ENCODE peak calls at places on chromosomes 3 and 15, in nine cellular contexts. One of them, this sample, is unnamed.

GRCh38 chr3:48565591-48566400 is 2.2 kb upstream of the UCN2 start:
- DNase-seq in dermis blood vessel endothelial cell: peak
- DNase-seq in heart left ventricle: no peak
- DNase-seq in LoVo: peak
- DNase-seq in activated CD4-positive, alpha-beta T cell treated with anti-CD3 and anti-CD28 coated beads, Interleukin-2, amount 50 U/mL, for 24 hours: no peak
- DNase-seq in EL: peak
- DNase-seq in CD8-positive, alpha-beta memory T cell: no peak
- DNase-seq in kidney tubule cell: peak
- DNase-seq in A549: peak
- DNase-seq in this sample: no peak

GRCh38 chr15:80042568-80042967 is 16.9 kb upstream of the ZFAND6 start:
- DNase-seq in A549: no peak
- DNase-seq in EL: no peak
- DNase-seq in kidney tubule cell: no peak
- DNase-seq in CD8-positive, alpha-beta memory T cell: no peak
- DNase-seq in activated CD4-positive, alpha-beta T cell treated with anti-CD3 and anti-CD28 coated beads, Interleukin-2, amount 50 U/mL, for 24 hours: no peak
- DNase-seq in LoVo: no peak
- DNase-seq in heart left ventricle: no peak
- DNase-seq in dermis blood vessel endothelial cell: no peak
- DNase-seq in this sample: no peak

GRCh38 chr3:100254168-100254777 is 6.5 kb upstream of the TBC1D23 start:
- DNase-seq in dermis blood vessel endothelial cell: peak
- DNase-seq in A549: peak
- DNase-seq in LoVo: peak
- DNase-seq in CD8-positive, alpha-beta memory T cell: no peak
- DNase-seq in kidney tubule cell: peak
- DNase-seq in EL: peak
- DNase-seq in activated CD4-positive, alpha-beta T cell treated with anti-CD3 and anti-CD28 coated beads, Interleukin-2, amount 50 U/mL, for 24 hours: no peak
- DNase-seq in heart left ventricle: no peak
- DNase-seq in this sample: peak

GRCh38 chr3:159669753-159670152 is 318.9 kb upstream of the IL12A start:
- DNase-seq in heart left ventricle: no peak
- DNase-seq in activated CD4-positive, alpha-beta T cell treated with anti-CD3 and anti-CD28 coated beads, Interleukin-2, amount 50 U/mL, for 24 hours: no peak
- DNase-seq in CD8-positive, alpha-beta memory T cell: no peak
- DNase-seq in dermis blood vessel endothelial cell: no peak
- DNase-seq in kidney tubule cell: peak
- DNase-seq in EL: no peak
- DNase-seq in A549: peak
- DNase-seq in LoVo: no peak
- DNase-seq in this sample: no peak

GRCh38 chr3:143217283-143217682 is 97.7 kb downstream of the CHST2 start:
- DNase-seq in heart left ventricle: no peak
- DNase-seq in A549: no peak
- DNase-seq in LoVo: no peak
- DNase-seq in kidney tubule cell: no peak
- DNase-seq in dermis blood vessel endothelial cell: no peak
- DNase-seq in EL: no peak
- DNase-seq in activated CD4-positive, alpha-beta T cell treated with anti-CD3 and anti-CD28 coated beads, Interleukin-2, amount 50 U/mL, for 24 hours: no peak
- DNase-seq in CD8-positive, alpha-beta memory T cell: no peak
- DNase-seq in this sample: no peak

GRCh38 chr15:69807752-69808151 is 290.0 kb downstream of the TLE3 start:
- DNase-seq in EL: peak
- DNase-seq in LoVo: peak
- DNase-seq in dermis blood vessel endothelial cell: no peak
- DNase-seq in activated CD4-positive, alpha-beta T cell treated with anti-CD3 and anti-CD28 coated beads, Interleukin-2, amount 50 U/mL, for 24 hours: no peak
- DNase-seq in CD8-positive, alpha-beta memory T cell: no peak
- DNase-seq in heart left ventricle: no peak
- DNase-seq in A549: peak
- DNase-seq in kidney tubule cell: peak
- DNase-seq in this sample: no peak

GRCh38 chr3:150299221-150299620 is 108.9 kb upstream of the TSC22D2 start:
- DNase-seq in EL: peak
- DNase-seq in LoVo: no peak
- DNase-seq in dermis blood vessel endothelial cell: no peak
- DNase-seq in kidney tubule cell: no peak
- DNase-seq in CD8-positive, alpha-beta memory T cell: no peak
- DNase-seq in A549: no peak
- DNase-seq in heart left ventricle: no peak
- DNase-seq in activated CD4-positive, alpha-beta T cell treated with anti-CD3 and anti-CD28 coated beads, Interleukin-2, amount 50 U/mL, for 24 hours: no peak
- DNase-seq in this sample: no peak

GRCh38 chr3:45644467-45645201 is 44.6 kb upstream of the SACM1L start:
- DNase-seq in CD8-positive, alpha-beta memory T cell: no peak
- DNase-seq in dermis blood vessel endothelial cell: peak
- DNase-seq in A549: peak
- DNase-seq in activated CD4-positive, alpha-beta T cell treated with anti-CD3 and anti-CD28 coated beads, Interleukin-2, amount 50 U/mL, for 24 hours: no peak
- DNase-seq in kidney tubule cell: peak
- DNase-seq in LoVo: no peak
- DNase-seq in EL: peak
- DNase-seq in heart left ventricle: no peak
- DNase-seq in this sample: no peak

GRCh38 chr15:29672446-29672845 is 149.8 kb downstream of the TJP1 start:
- DNase-seq in kidney tubule cell: no peak
- DNase-seq in A549: no peak
- DNase-seq in activated CD4-positive, alpha-beta T cell treated with anti-CD3 and anti-CD28 coated beads, Interleukin-2, amount 50 U/mL, for 24 hours: no peak
- DNase-seq in LoVo: no peak
- DNase-seq in CD8-positive, alpha-beta memory T cell: no peak
- DNase-seq in EL: no peak
- DNase-seq in dermis blood vessel endothelial cell: no peak
- DNase-seq in heart left ventricle: no peak
- DNase-seq in this sample: no peak

GRCh38 chr3:153980252-153980590 is 141.0 kb upstream of the ARHGEF26 start:
- DNase-seq in LoVo: peak
- DNase-seq in CD8-positive, alpha-beta memory T cell: no peak
- DNase-seq in dermis blood vessel endothelial cell: no peak
- DNase-seq in A549: peak
- DNase-seq in activated CD4-positive, alpha-beta T cell treated with anti-CD3 and anti-CD28 coated beads, Interleukin-2, amount 50 U/mL, for 24 hours: no peak
- DNase-seq in kidney tubule cell: peak
- DNase-seq in heart left ventricle: no peak
- DNase-seq in EL: no peak
- DNase-seq in this sample: no peak

GRCh38 chr15:90126457-90127435 is 24.5 kb upstream of the IDH2 start:
- DNase-seq in EL: peak
- DNase-seq in heart left ventricle: peak
- DNase-seq in CD8-positive, alpha-beta memory T cell: no peak
- DNase-seq in kidney tubule cell: peak
- DNase-seq in A549: peak
- DNase-seq in activated CD4-positive, alpha-beta T cell treated with anti-CD3 and anti-CD28 coated beads, Interleukin-2, amount 50 U/mL, for 24 hours: no peak
- DNase-seq in LoVo: no peak
- DNase-seq in dermis blood vessel endothelial cell: no peak
- DNase-seq in this sample: no peak

GRCh38 chr15:42796955-42797779 is 60.2 kb upstream of the CDAN1 start:
- DNase-seq in activated CD4-positive, alpha-beta T cell treated with anti-CD3 and anti-CD28 coated beads, Interleukin-2, amount 50 U/mL, for 24 hours: no peak
- DNase-seq in LoVo: no peak
- DNase-seq in heart left ventricle: no peak
- DNase-seq in dermis blood vessel endothelial cell: peak
- DNase-seq in EL: peak
- DNase-seq in CD8-positive, alpha-beta memory T cell: no peak
- DNase-seq in kidney tubule cell: no peak
- DNase-seq in A549: no peak
- DNase-seq in this sample: no peak

GRCh38 chr3:155079795-155080546 is at the start of gene MME:
- DNase-seq in A549: no peak
- DNase-seq in EL: peak
- DNase-seq in heart left ventricle: peak
- DNase-seq in CD8-positive, alpha-beta memory T cell: no peak
- DNase-seq in kidney tubule cell: peak
- DNase-seq in dermis blood vessel endothelial cell: peak
- DNase-seq in LoVo: no peak
- DNase-seq in activated CD4-positive, alpha-beta T cell treated with anti-CD3 and anti-CD28 coated beads, Interleukin-2, amount 50 U/mL, for 24 hours: no peak
- DNase-seq in this sample: no peak

GRCh38 chr3:143002083-143002712 is 828 bp downstream of the U2SURP start:
- DNase-seq in dermis blood vessel endothelial cell: peak
- DNase-seq in heart left ventricle: no peak
- DNase-seq in kidney tubule cell: peak
- DNase-seq in activated CD4-positive, alpha-beta T cell treated with anti-CD3 and anti-CD28 coated beads, Interleukin-2, amount 50 U/mL, for 24 hours: no peak
- DNase-seq in A549: peak
- DNase-seq in CD8-positive, alpha-beta memory T cell: no peak
- DNase-seq in EL: peak
- DNase-seq in LoVo: peak
- DNase-seq in this sample: peak

GRCh38 chr15:43187544-43188155 is 2.4 kb downstream of the CCNDBP1 start:
- DNase-seq in CD8-positive, alpha-beta memory T cell: no peak
- DNase-seq in activated CD4-positive, alpha-beta T cell treated with anti-CD3 and anti-CD28 coated beads, Interleukin-2, amount 50 U/mL, for 24 hours: no peak
- DNase-seq in LoVo: peak
- DNase-seq in heart left ventricle: no peak
- DNase-seq in EL: peak
- DNase-seq in dermis blood vessel endothelial cell: peak
- DNase-seq in kidney tubule cell: peak
- DNase-seq in A549: peak
- DNase-seq in this sample: no peak

GRCh38 chr15:101258238-101259144 is 6.6 kb upstream of the CHSY1 start:
- DNase-seq in EL: peak
- DNase-seq in CD8-positive, alpha-beta memory T cell: peak
- DNase-seq in heart left ventricle: no peak
- DNase-seq in LoVo: peak
- DNase-seq in activated CD4-positive, alpha-beta T cell treated with anti-CD3 and anti-CD28 coated beads, Interleukin-2, amount 50 U/mL, for 24 hours: no peak
- DNase-seq in dermis blood vessel endothelial cell: peak
- DNase-seq in A549: peak
- DNase-seq in kidney tubule cell: peak
- DNase-seq in this sample: peak

GRCh38 chr3:161069441-161070251 is 35.5 kb downstream of the B3GALNT1 start:
- DNase-seq in EL: peak
- DNase-seq in CD8-positive, alpha-beta memory T cell: no peak
- DNase-seq in A549: peak
- DNase-seq in activated CD4-positive, alpha-beta T cell treated with anti-CD3 and anti-CD28 coated beads, Interleukin-2, amount 50 U/mL, for 24 hours: no peak
- DNase-seq in heart left ventricle: no peak
- DNase-seq in kidney tubule cell: peak
- DNase-seq in dermis blood vessel endothelial cell: peak
- DNase-seq in LoVo: no peak
- DNase-seq in this sample: no peak

GRCh38 chr3:148943531-148944200 is 47.7 kb upstream of the GYG1 start:
- DNase-seq in EL: peak
- DNase-seq in activated CD4-positive, alpha-beta T cell treated with anti-CD3 and anti-CD28 coated beads, Interleukin-2, amount 50 U/mL, for 24 hours: no peak
- DNase-seq in kidney tubule cell: peak
- DNase-seq in A549: peak
- DNase-seq in dermis blood vessel endothelial cell: peak
- DNase-seq in LoVo: peak
- DNase-seq in heart left ventricle: no peak
- DNase-seq in CD8-positive, alpha-beta memory T cell: no peak
- DNase-seq in this sample: peak

GRCh38 chr15:74173545-74174215 is at the start of gene ISLR:
- DNase-seq in kidney tubule cell: no peak
- DNase-seq in A549: no peak
- DNase-seq in EL: no peak
- DNase-seq in heart left ventricle: peak
- DNase-seq in dermis blood vessel endothelial cell: no peak
- DNase-seq in LoVo: no peak
- DNase-seq in activated CD4-positive, alpha-beta T cell treated with anti-CD3 and anti-CD28 coated beads, Interleukin-2, amount 50 U/mL, for 24 hours: no peak
- DNase-seq in CD8-positive, alpha-beta memory T cell: no peak
- DNase-seq in this sample: no peak

GRCh38 chr3:102466001-102466400 is 31.2 kb downstream of the ZPLD1 start:
- DNase-seq in heart left ventricle: no peak
- DNase-seq in activated CD4-positive, alpha-beta T cell treated with anti-CD3 and anti-CD28 coated beads, Interleukin-2, amount 50 U/mL, for 24 hours: no peak
- DNase-seq in kidney tubule cell: no peak
- DNase-seq in EL: no peak
- DNase-seq in CD8-positive, alpha-beta memory T cell: no peak
- DNase-seq in LoVo: no peak
- DNase-seq in dermis blood vessel endothelial cell: no peak
- DNase-seq in A549: no peak
- DNase-seq in this sample: no peak

GRCh38 chr15:56918907-56919707 is 663 bp downstream of the TCF12 start:
- DNase-seq in activated CD4-positive, alpha-beta T cell treated with anti-CD3 and anti-CD28 coated beads, Interleukin-2, amount 50 U/mL, for 24 hours: peak
- DNase-seq in CD8-positive, alpha-beta memory T cell: peak
- DNase-seq in EL: peak
- DNase-seq in dermis blood vessel endothelial cell: peak
- DNase-seq in LoVo: peak
- DNase-seq in heart left ventricle: peak
- DNase-seq in A549: peak
- DNase-seq in kidney tubule cell: peak
- DNase-seq in this sample: peak

GRCh38 chr15:59131955-59132562 is 27.1 kb downstream of the CCNB2 start:
- DNase-seq in kidney tubule cell: no peak
- DNase-seq in A549: no peak
- DNase-seq in CD8-positive, alpha-beta memory T cell: no peak
- DNase-seq in dermis blood vessel endothelial cell: no peak
- DNase-seq in EL: no peak
- DNase-seq in heart left ventricle: no peak
- DNase-seq in LoVo: no peak
- DNase-seq in activated CD4-positive, alpha-beta T cell treated with anti-CD3 and anti-CD28 coated beads, Interleukin-2, amount 50 U/mL, for 24 hours: no peak
- DNase-seq in this sample: no peak

GRCh38 chr3:148075829-148076716 is 621.6 kb upstream of the AGTR1 start:
- DNase-seq in heart left ventricle: no peak
- DNase-seq in kidney tubule cell: peak
- DNase-seq in CD8-positive, alpha-beta memory T cell: no peak
- DNase-seq in LoVo: peak
- DNase-seq in EL: peak
- DNase-seq in activated CD4-positive, alpha-beta T cell treated with anti-CD3 and anti-CD28 coated beads, Interleukin-2, amount 50 U/mL, for 24 hours: no peak
- DNase-seq in dermis blood vessel endothelial cell: peak
- DNase-seq in A549: peak
- DNase-seq in this sample: no peak